ENCODE peak calls at places on chromosomes 6 and 20, in seven cellular contexts. R, U, E, M, G, F and S are unnamed samples.

GRCh38 chr6:32779036-32779435 is 15.7 kb upstream of the HLA-DQB2 start:
- DNase-seq in E (no peak), U (no peak), M (no peak), F (no peak), G (no peak), R (no peak), S (no peak)

GRCh38 chr6:30752164-30752927 is 8.0 kb upstream of the IER3 start:
- DNase-seq in R (no peak), M (peak; percentile 99), E (peak; percentile 26), F (peak; percentile 100), U (peak; percentile 100), G (peak; percentile 100), S (no peak)

GRCh38 chr6:150202404-150202803 is 59.6 kb downstream of the PPP1R14C start:
- DNase-seq in R (no peak), G (no peak), M (no peak), U (no peak), E (no peak), F (peak; percentile 46), S (no peak)

GRCh38 chr6:44247338-44248302 is 719 bp downstream of the HSP90AB1 start:
- DNase-seq in E (peak; percentile 60), M (no peak), F (no peak), R (peak; percentile 74), U (peak; percentile 59), G (peak; percentile 68), S (peak; percentile 78)

GRCh38 chr6:22113046-22113766 is 183.6 kb downstream of the PRL start:
- DNase-seq in F (peak; percentile 100), E (no peak), G (peak; percentile 88), M (no peak), U (peak; percentile 92), R (no peak), S (no peak)

GRCh38 chr6:68639826-68640505 is 4.9 kb downstream of the ADGRB3 start:
- DNase-seq in U (no peak), E (peak; percentile 51), G (no peak), M (no peak), R (no peak), F (no peak), S (peak; percentile 72)

GRCh38 chr6:37862992-37863391 is 43.5 kb downstream of the ZFAND3 start:
- DNase-seq in M (no peak), E (no peak), G (peak; percentile 28), R (no peak), U (peak; percentile 77), F (peak; percentile 70), S (no peak)

GRCh38 chr20:36499723-36500501 is 41.4 kb upstream of the MYL9 start:
- DNase-seq in M (no peak), G (no peak), F (no peak), E (no peak), U (peak; percentile 86), R (no peak), S (no peak)

GRCh38 chr6:108874470-108875160 is 26.4 kb downstream of the ARMC2 start:
- DNase-seq in G (peak; percentile 85), M (no peak), F (no peak), E (no peak), R (no peak), U (peak; percentile 25), S (no peak)

GRCh38 chr6:44285552-44286284 is 15.5 kb downstream of the TMEM151B start:
- DNase-seq in E (no peak), G (peak; percentile 27), R (no peak), F (no peak), U (no peak), M (no peak), S (no peak)

GRCh38 chr6:93088675-93089575 is 330.4 kb downstream of the EPHA7 start:
- DNase-seq in E (no peak), M (no peak), F (no peak), U (no peak), G (peak; percentile 69), R (no peak), S (no peak)

GRCh38 chr6:14728396-14729024 is 517.4 kb upstream of the JARID2 start:
- DNase-seq in U (peak; percentile 73), E (no peak), G (peak; percentile 91), M (no peak), F (peak; percentile 74), R (peak; percentile 44), S (no peak)

GRCh38 chr20:36854343-36855240 is 21.3 kb upstream of the TLDC2 start:
- DNase-seq in R (no peak), U (peak; percentile 31), G (peak; percentile 52), M (no peak), F (no peak), E (no peak), S (no peak)

GRCh38 chr20:1422756-1423155 is 29.9 kb upstream of the FKBP1A start:
- DNase-seq in U (no peak), M (no peak), G (no peak), F (no peak), R (no peak), E (no peak), S (no peak)

GRCh38 chr20:53899351-53900167 is 170.8 kb downstream of the BCAS1 start:
- DNase-seq in E (no peak), R (peak; percentile 93), U (peak; percentile 88), F (peak; percentile 91), G (peak; percentile 80), M (no peak), S (no peak)

GRCh38 chr6:45812937-45813336 is 202.7 kb downstream of the CLIC5 start:
- DNase-seq in E (peak; percentile 28), F (peak; percentile 58), R (no peak), M (no peak), U (no peak), G (no peak), S (peak; percentile 81)

GRCh38 chr6:92559002-92559401 is 860.4 kb downstream of the EPHA7 start:
- DNase-seq in G (peak; percentile 37), F (no peak), E (no peak), R (no peak), U (no peak), M (no peak), S (no peak)

GRCh38 chr6:69933239-69933638 is 66.9 kb downstream of the COL19A1 start:
- DNase-seq in F (no peak), U (no peak), E (no peak), G (peak; percentile 7), R (no peak), M (no peak), S (no peak)

GRCh38 chr20:59382907-59383306 is 82.5 kb downstream of the EDN3 start:
- DNase-seq in R (no peak), E (no peak), F (no peak), U (no peak), G (no peak), M (no peak), S (no peak)

GRCh38 chr6:41531591-41532582 is 14.3 kb upstream of the FOXP4 start:
- DNase-seq in R (peak; percentile 30), U (peak; percentile 61), E (no peak), F (peak; percentile 42), G (peak; percentile 81), M (no peak), S (no peak)

GRCh38 chr20:47875302-47876025 is 90.2 kb upstream of the SULF2 start:
- DNase-seq in R (no peak), E (no peak), G (no peak), M (no peak), U (peak; percentile 56), F (peak; percentile 79), S (no peak)

GRCh38 chr20:49519777-49520359 is 37.4 kb upstream of the KCNB1 start:
- DNase-seq in E (no peak), F (no peak), G (no peak), R (no peak), M (no peak), U (no peak), S (no peak)

GRCh38 chr20:60057866-60058807 is 99.9 kb downstream of the CDH26 start:
- DNase-seq in U (no peak), M (peak; percentile 64), F (peak; percentile 65), E (peak; percentile 14), G (peak; percentile 38), R (peak; percentile 4), S (peak; percentile 49)

GRCh38 chr6:119110601-119111548 is 32.4 kb upstream of the FAM184A start:
- DNase-seq in E (no peak), G (peak; percentile 66), F (peak; percentile 74), R (peak; percentile 54), U (peak; percentile 52), M (no peak), S (peak; percentile 61)

GRCh38 chr6:108948252-108948651 is 100.0 kb downstream of the ARMC2 start:
- DNase-seq in E (peak; percentile 9), U (no peak), G (no peak), R (no peak), F (no peak), M (no peak), S (no peak)

GRCh38 chr20:56202493-56203077 is 45.9 kb upstream of the MC3R start:
- DNase-seq in U (peak; percentile 11), R (peak; percentile 1), E (no peak), G (peak; percentile 34), M (no peak), F (no peak), S (no peak)

GRCh38 chr6:169008641-169009040 is 245.0 kb downstream of the THBS2 start:
- DNase-seq in R (no peak), E (no peak), F (no peak), U (peak; percentile 3), M (no peak), G (no peak), S (peak; percentile 47)

GRCh38 chr6:1162367-1163275 is 149.3 kb upstream of the FOXQ1 start:
- DNase-seq in E (no peak), G (peak; percentile 40), R (no peak), U (peak; percentile 15), F (no peak), M (no peak), S (no peak)